ENCODE peak calls at places on chromosome 4, in five cellular contexts. T is choroid plexus epithelial cell, G is WERI-Rb-1, O is astrocyte of the spinal cord, R is fibroblast of mammary gland. F is an unnamed sample.

GRCh38 chr4:4694296-4694772 is 152.5 kb upstream of the STX18 start:
- DNase-seq in R (peak; percentile 25), G (peak; percentile 30), O (no peak), T (peak; percentile 33), F (peak; percentile 42)

GRCh38 chr4:151930372-151930771 is 169.6 kb upstream of the GATB start:
- DNase-seq in T (no peak), G (no peak), R (no peak), O (no peak), F (no peak)

GRCh38 chr4:152431287-152431686 is 104.6 kb downstream of the FBXW7 start:
- DNase-seq in T (no peak), O (no peak), G (no peak), R (no peak), F (no peak)

GRCh38 chr4:142846729-142847606 is 867 bp upstream of the INPP4B start:
- DNase-seq in O (peak; percentile 14), R (no peak), T (peak; percentile 15), G (peak; percentile 77), F (peak; percentile 16)

GRCh38 chr4:147830987-147831386 is 99.1 kb downstream of the ARHGAP10 start:
- DNase-seq in O (peak; percentile 48), R (peak; percentile 83), G (peak; percentile 39), T (peak; percentile 82), F (peak; percentile 78)

GRCh38 chr4:80529021-80529420 is 193.5 kb downstream of the CFAP299 start:
- DNase-seq in R (peak; percentile 14), T (no peak), G (no peak), O (no peak), F (peak; percentile 2)

GRCh38 chr4:93645120-93645519 is 183.4 kb upstream of the ATOH1 start:
- DNase-seq in O (no peak), T (no peak), G (no peak), R (no peak), F (no peak)

GRCh38 chr4:8643986-8644385 is 51.4 kb downstream of the CPZ start:
- DNase-seq in O (no peak), G (no peak), T (no peak), R (no peak), F (no peak)

GRCh38 chr4:38415682-38416081 is 248.3 kb upstream of the KLF3 start:
- DNase-seq in G (no peak), T (no peak), R (no peak), O (no peak), F (no peak)

GRCh38 chr4:97262769-97263168 is 880.5 kb downstream of the STPG2 start:
- DNase-seq in O (no peak), G (no peak), R (no peak), T (no peak), F (no peak)

GRCh38 chr4:188092824-188093223 is 16.6 kb downstream of the TRIML2 start:
- DNase-seq in G (no peak), R (no peak), T (no peak), O (no peak), F (no peak)

GRCh38 chr4:52199574-52200338 is 148.7 kb downstream of the SPATA18 start:
- DNase-seq in R (peak; percentile 73), T (peak; percentile 24), G (no peak), O (peak; percentile 3), F (no peak)

GRCh38 chr4:90733211-90733610 is 606.0 kb downstream of the CCSER1 start:
- DNase-seq in R (no peak), G (no peak), T (no peak), O (no peak), F (no peak)

GRCh38 chr4:169238445-169238844 is 32.3 kb downstream of the SH3RF1 start:
- DNase-seq in T (peak; percentile 63), O (no peak), G (no peak), R (peak; percentile 69), F (no peak)

GRCh38 chr4:49032440-49033161 is 46.5 kb downstream of the CWH43 start:
- DNase-seq in R (peak; percentile 24), T (peak; percentile 32), O (peak; percentile 9), G (peak; percentile 34), F (peak; percentile 3)

GRCh38 chr4:122119739-122120138 is 32.4 kb upstream of the BLTP1 start:
- DNase-seq in G (no peak), R (no peak), O (no peak), T (no peak), F (no peak)

GRCh38 chr4:2596153-2596552 is 59.7 kb downstream of the FAM193A start:
- DNase-seq in R (no peak), G (no peak), T (no peak), O (no peak), F (no peak)

GRCh38 chr4:140343303-140343702 is 30.1 kb upstream of the SCOC start:
- DNase-seq in T (peak; percentile 25), G (no peak), R (no peak), O (no peak), F (no peak)

GRCh38 chr4:144574004-144574403 is 72.0 kb upstream of the HHIP start:
- DNase-seq in T (no peak), R (no peak), G (no peak), O (no peak), F (no peak)

GRCh38 chr4:144575181-144575580 is 70.8 kb upstream of the HHIP start:
- DNase-seq in R (peak; percentile 44), T (no peak), O (no peak), G (peak; percentile 57), F (no peak)

GRCh38 chr4:144574509-144574908 is 71.4 kb upstream of the HHIP start:
- DNase-seq in O (no peak), G (no peak), R (no peak), T (no peak), F (no peak)

DNA sequence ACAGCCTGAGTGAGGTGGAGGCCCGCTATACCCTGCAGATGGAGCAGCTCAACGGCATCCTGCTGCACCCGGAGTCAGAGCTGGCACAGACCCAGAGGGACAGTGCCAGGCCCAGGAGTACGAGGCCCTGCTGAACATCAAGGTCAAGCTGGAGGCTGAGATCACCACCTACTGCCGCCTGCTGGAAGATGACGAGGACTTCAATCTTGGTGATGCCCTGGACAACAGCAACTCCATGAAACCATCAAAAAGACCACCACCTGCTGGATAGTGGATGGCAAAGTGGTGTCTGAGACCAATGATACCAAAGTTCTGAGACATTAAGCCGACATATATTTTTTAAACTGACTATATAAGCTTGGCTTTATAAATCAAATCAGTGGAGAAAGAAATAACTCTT is 73.3 kb upstream of the HHIP start:
- DNase-seq in G (no peak), R (no peak), T (no peak), O (no peak), F (no peak)
- TF ChIP-seq CTCF in G (peak; percentile 36), R (no peak), T (peak; percentile 6), O (no peak), F (no peak)

GRCh38 chr4:6779667-6780565 is 2.6 kb upstream of the KIAA0232 start:
- DNase-seq in R (peak; percentile 26), G (peak; percentile 71), O (peak; percentile 15), T (peak; percentile 69), F (peak; percentile 56)

GRCh38 chr4:6781561-6781960 is 966 bp upstream of the KIAA0232 start:
- DNase-seq in G (no peak), T (no peak), O (no peak), R (no peak), F (no peak)

GRCh38 chr4:6782147-6782845 is at the start of gene KIAA0232:
- DNase-seq in O (peak; percentile 93), T (peak; percentile 97), R (peak; percentile 89), G (peak; percentile 94), F (peak; percentile 95)

GRCh38 chr4:6782846-6783110 is 251 bp downstream of the KIAA0232 start:
- DNase-seq in G (no peak), T (no peak), R (no peak), O (no peak), F (no peak)

GRCh38 chr4:6781113-6781512 is 1.4 kb upstream of the KIAA0232 start:
- DNase-seq in R (no peak), T (no peak), O (no peak), G (no peak), F (no peak)
- TF ChIP-seq CTCF in R (no peak), T (no peak), O (no peak), G (no peak), F (no peak)

GRCh38 chr4:26360864-26361263 is 40.0 kb downstream of the RBPJ start:
- DNase-seq in G (no peak), T (no peak), O (no peak), R (no peak), F (no peak)
- TF ChIP-seq CTCF in G (no peak), T (no peak), O (no peak), R (no peak), F (no peak)

GRCh38 chr4:1369091-1369450 is 22.1 kb downstream of the UVSSA start:
- DNase-seq in T (no peak), R (no peak), G (no peak), O (no peak), F (no peak)
- TF ChIP-seq CTCF in T (no peak), R (no peak), G (no peak), O (no peak), F (no peak)

GRCh38 chr4:117434424-117434823 is 349.0 kb upstream of the TRAM1L1 start:
- DNase-seq in O (no peak), R (no peak), G (no peak), T (no peak), F (no peak)

GRCh38 chr4:117429506-117429905 is 344.1 kb upstream of the TRAM1L1 start:
- DNase-seq in T (no peak), O (no peak), R (no peak), G (no peak), F (no peak)

DNA sequence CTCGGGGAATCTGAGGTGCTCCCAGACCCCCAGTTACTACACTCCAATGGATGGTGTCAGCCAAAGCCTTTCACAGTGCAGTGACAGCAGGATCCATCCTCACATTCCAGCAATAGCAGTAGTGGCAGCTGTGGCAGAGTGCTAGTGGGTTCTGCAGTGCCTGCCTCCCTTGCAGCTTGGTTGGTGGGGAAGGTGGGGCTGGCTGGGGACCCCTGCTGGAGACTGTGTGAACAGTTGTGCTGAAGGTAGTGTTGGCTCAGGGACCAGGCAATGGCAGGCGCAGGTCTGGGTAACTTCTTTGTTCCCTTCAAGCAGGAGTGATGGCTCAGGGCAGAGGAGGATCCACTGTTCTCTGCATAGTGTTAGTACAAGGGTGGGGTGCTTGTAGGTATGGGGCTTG is 343.7 kb upstream of the TRAM1L1 start:
- DNase-seq in T (no peak), R (no peak), O (no peak), G (peak; percentile 26), F (no peak)
- TF ChIP-seq CTCF in T (no peak), R (no peak), O (no peak), G (peak; percentile 39), F (no peak)